ENCODE peak calls at places on chromosomes 7 and 10, in nine cellular contexts. N, D, L, P, T, H, B, A and X are unnamed samples.

GRCh38 chr10:78856421-78856820 is 212.3 kb upstream of the ZMIZ1 start:
- DNase-seq in B (no peak), A (no peak), L (no peak), N (no peak), D (no peak), H (no peak), P (no peak), T (no peak), X (peak)

GRCh38 chr10:89391882-89392756 is at the start of gene IFIT1:
- DNase-seq in H (no peak), L (peak), D (peak), N (peak), A (peak), T (peak), B (peak), P (peak), X (peak)

GRCh38 chr7:100882201-100882600 is 7.3 kb downstream of the SRRT start:
- DNase-seq in H (no peak), N (peak), D (no peak), T (no peak), P (no peak), A (no peak), B (no peak), L (no peak), X (no peak)

GRCh38 chr7:18458830-18459229 is 36.7 kb upstream of the HDAC9 start:
- DNase-seq in A (no peak), P (no peak), D (no peak), B (no peak), L (no peak), T (no peak), H (no peak), N (no peak), X (peak)

GRCh38 chr7:92178928-92179373 is at the start of gene LRRD1:
- DNase-seq in D (peak), N (peak), B (peak), T (peak), L (peak), A (peak), H (peak), P (peak), X (peak)

GRCh38 chr7:93228302-93228701 is 2.0 kb upstream of the HEPACAM2 start:
- DNase-seq in H (no peak), L (no peak), A (peak), P (no peak), N (peak), B (no peak), D (no peak), T (no peak), X (peak)

GRCh38 chr7:103573479-103574058 is 127.6 kb upstream of the SLC26A5 start:
- DNase-seq in N (peak), L (no peak), A (peak), P (no peak), T (no peak), D (no peak), B (no peak), H (no peak), X (no peak)

GRCh38 chr7:44524811-44525388 is 16.2 kb downstream of the NPC1L1 start:
- DNase-seq in D (no peak), H (no peak), T (no peak), L (no peak), A (no peak), N (no peak), B (no peak), P (no peak), X (no peak)

GRCh38 chr10:77197544-77197943 is 440.1 kb downstream of the KCNMA1 start:
- DNase-seq in A (no peak), D (no peak), L (no peak), H (no peak), N (no peak), T (no peak), P (no peak), B (no peak), X (no peak)

GRCh38 chr10:62815373-62816111 is 624 bp downstream of the EGR2 start:
- DNase-seq in P (no peak), L (peak), N (peak), H (no peak), A (no peak), B (no peak), T (no peak), D (no peak), X (no peak)

GRCh38 chr10:119539359-119539651 is 3.2 kb downstream of the RGS10 start:
- DNase-seq in H (no peak), L (no peak), B (no peak), A (no peak), D (no peak), T (no peak), P (no peak), N (no peak), X (no peak)

GRCh38 chr10:108327706-108328105 is 1163.2 kb upstream of the SORCS1 start:
- DNase-seq in P (no peak), N (no peak), H (no peak), D (no peak), A (no peak), L (no peak), T (no peak), B (no peak), X (no peak)

GRCh38 chr10:3852147-3852904 is 67.3 kb upstream of the KLF6 start:
- DNase-seq in N (no peak), P (peak), H (peak), B (peak), T (peak), A (peak), D (peak), L (peak), X (peak)

GRCh38 chr7:74364061-74364460 is 74.9 kb downstream of the CLIP2 start:
- DNase-seq in N (peak), D (no peak), T (no peak), L (no peak), A (peak), H (no peak), P (no peak), B (no peak), X (no peak)

GRCh38 chr7:127751062-127751722 is 99.2 kb downstream of the SND1 start:
- DNase-seq in T (no peak), B (no peak), P (no peak), H (no peak), D (no peak), N (no peak), A (peak), L (no peak), X (peak)

GRCh38 chr10:125214283-125214570 is 53.9 kb upstream of the CTBP2 start:
- DNase-seq in D (no peak), N (no peak), H (no peak), P (no peak), L (no peak), T (no peak), A (no peak), B (no peak), X (no peak)

GRCh38 chr7:135803143-135803542 is 54.5 kb upstream of the FAM180A start:
- DNase-seq in B (no peak), H (no peak), P (no peak), T (no peak), N (no peak), D (no peak), L (no peak), A (peak), X (no peak)

GRCh38 chr10:75115137-75115536 is 3.7 kb downstream of the SAMD8 start:
- DNase-seq in N (no peak), B (no peak), H (no peak), L (no peak), A (no peak), T (no peak), P (no peak), D (no peak), X (no peak)

GRCh38 chr10:43594944-43595589 is 11.2 kb upstream of the ZNF485 start:
- DNase-seq in N (no peak), B (no peak), T (no peak), H (no peak), A (no peak), L (peak), D (no peak), P (no peak), X (peak)

GRCh38 chr10:69901623-69902505 is 100.2 kb downstream of the COL13A1 start:
- DNase-seq in N (peak), P (no peak), D (no peak), T (no peak), B (no peak), L (no peak), A (peak), H (no peak), X (peak)

GRCh38 chr7:46969303-46970130 is 612.4 kb downstream of the TNS3 start:
- DNase-seq in H (no peak), A (no peak), L (no peak), P (no peak), B (no peak), T (no peak), D (no peak), N (no peak), X (no peak)

GRCh38 chr7:45084336-45084735 is 4.4 kb downstream of the NACAD start:
- DNase-seq in L (no peak), H (no peak), P (no peak), T (no peak), A (peak), B (no peak), N (peak), D (peak), X (no peak)

GRCh38 chr10:93299195-93299594 is 182.9 kb downstream of the MYOF start:
- DNase-seq in A (no peak), T (no peak), P (no peak), L (no peak), B (no peak), N (no peak), H (no peak), D (no peak), X (no peak)

GRCh38 chr7:86926732-86927131 is 132.7 kb downstream of the ELAPOR2 start:
- DNase-seq in H (no peak), B (no peak), T (peak), A (peak), L (peak), N (peak), P (no peak), D (no peak), X (peak)

GRCh38 chr10:48778193-48778857 is 93.7 kb downstream of the WDFY4 start:
- DNase-seq in N (no peak), H (no peak), T (no peak), A (no peak), L (no peak), B (no peak), P (no peak), D (no peak), X (no peak)

GRCh38 chr7:19772323-19772722 is 1.1 kb downstream of the TMEM196 start:
- DNase-seq in N (peak), H (no peak), T (no peak), B (no peak), L (no peak), A (no peak), D (no peak), P (no peak), X (no peak)

GRCh38 chr7:100492738-100493475 is 9.2 kb downstream of the NYAP1 start:
- DNase-seq in L (no peak), B (no peak), D (no peak), T (no peak), A (no peak), H (no peak), N (no peak), P (no peak), X (no peak)

GRCh38 chr7:17130281-17131059 is 168.0 kb upstream of the AHR start:
- DNase-seq in B (no peak), L (no peak), N (no peak), A (peak), H (no peak), P (no peak), D (no peak), T (no peak), X (peak)

GRCh38 chr10:16341637-16342036 is 95.2 kb upstream of the PTER start:
- DNase-seq in H (no peak), N (no peak), L (no peak), T (no peak), B (no peak), A (no peak), D (no peak), P (no peak), X (no peak)

GRCh38 chr10:44680764-44681163 is 230.4 kb upstream of the TMEM72 start:
- DNase-seq in T (no peak), D (no peak), P (no peak), B (no peak), N (no peak), L (no peak), H (no peak), A (no peak), X (no peak)

GRCh38 chr10:44195120-44196007 is 189.5 kb downstream of the CXCL12 start:
- DNase-seq in A (no peak), H (peak), B (no peak), P (no peak), D (peak), N (no peak), T (peak), L (no peak), X (peak)

GRCh38 chr10:113735913-113736312 is 15.6 kb upstream of the PLEKHS1 start:
- DNase-seq in T (no peak), H (no peak), B (no peak), N (no peak), P (no peak), L (no peak), A (no peak), D (no peak), X (no peak)

GRCh38 chr7:139661043-139661440 is 116.8 kb downstream of the HIPK2 start:
- DNase-seq in A (no peak), H (no peak), L (no peak), D (no peak), N (no peak), T (no peak), P (no peak), B (no peak), X (no peak)

GRCh38 chr7:7264306-7265040 is 82.1 kb downstream of the C1GALT1 start:
- DNase-seq in H (no peak), N (no peak), D (no peak), B (no peak), L (no peak), A (no peak), T (no peak), P (no peak), X (no peak)

GRCh38 chr10:58586282-58586681 is 73.6 kb downstream of the BICC1 start:
- DNase-seq in N (no peak), A (no peak), B (no peak), D (no peak), L (no peak), H (no peak), T (no peak), P (no peak), X (no peak)

GRCh38 chr10:6058677-6059475 is 3.3 kb downstream of the IL2RA start:
- DNase-seq in B (no peak), H (no peak), T (no peak), L (no peak), P (no peak), D (no peak), N (no peak), A (no peak), X (no peak)

GRCh38 chr10:105964009-105964408 is 1200.5 kb downstream of the SORCS1 start:
- DNase-seq in T (no peak), D (no peak), N (no peak), A (no peak), P (no peak), H (no peak), L (no peak), B (no peak), X (no peak)

GRCh38 chr7:42911482-42912447 is at the start of gene C7orf25:
- DNase-seq in B (peak), P (peak), H (peak), A (peak), L (peak), T (peak), D (peak), N (peak), X (peak)